ENCODE peak calls at places on chromosomes 4 and X, in ten cellular contexts. J, K, D, T, C, H, F, R, P and Y are unnamed samples.

GRCh38 chr4:21792736-21793135 is 155.8 kb downstream of the KCNIP4 start:
- DNase-seq in K (no peak), T (no peak), P (no peak), R (no peak), D (no peak), F (no peak), H (no peak), C (no peak), J (peak), Y (no peak)

GRCh38 chrX:110172215-110172614 is 145.7 kb downstream of the AMMECR1 start:
- DNase-seq in K (no peak), H (no peak), D (no peak), J (no peak), C (no peak), P (no peak), F (no peak), R (no peak), T (no peak), Y (no peak)

GRCh38 chrX:276588-277171 is 4.5 kb upstream of the PLCXD1 start:
- DNase-seq in T (peak), D (peak), J (peak), R (no peak), P (peak), H (peak), F (no peak), C (no peak), K (peak), Y (peak)

GRCh38 chr4:142265946-142266345 is 580.2 kb downstream of the INPP4B start:
- DNase-seq in C (no peak), J (no peak), R (no peak), T (no peak), K (no peak), D (no peak), F (no peak), H (no peak), P (no peak), Y (no peak)

GRCh38 chrX:49995021-49995731 is 72.8 kb downstream of the CLCN5 start:
- DNase-seq in J (peak), T (peak), C (no peak), K (no peak), D (no peak), R (peak), H (no peak), F (no peak), P (no peak), Y (no peak)

GRCh38 chrX:101383679-101384078 is 2.3 kb downstream of the BTK start:
- DNase-seq in P (no peak), C (no peak), D (no peak), K (no peak), R (no peak), H (no peak), J (no peak), F (no peak), T (no peak), Y (no peak)

GRCh38 chr4:3607690-3608514 is 75.7 kb upstream of the LRPAP1 start:
- DNase-seq in H (no peak), F (no peak), C (peak), D (no peak), T (no peak), R (no peak), P (no peak), K (no peak), J (no peak), Y (no peak)

GRCh38 chr4:146186556-146186955 is 11.0 kb downstream of the LSM6 start:
- DNase-seq in F (no peak), K (no peak), T (no peak), D (no peak), C (no peak), R (peak), J (peak), P (no peak), H (no peak), Y (no peak)

GRCh38 chr4:110371016-110371795 is 104.7 kb upstream of the ENPEP start:
- DNase-seq in D (no peak), C (no peak), R (peak), K (no peak), P (no peak), T (no peak), F (no peak), J (peak), H (no peak), Y (no peak)

GRCh38 chr4:8539661-8540060 is 40.5 kb upstream of the GPR78 start:
- DNase-seq in H (no peak), R (no peak), J (no peak), D (no peak), F (no peak), K (peak), P (no peak), T (no peak), C (no peak), Y (no peak)

GRCh38 chr4:89273741-89274141 is 33.9 kb downstream of the GPRIN3 start:
- DNase-seq in P (no peak), H (no peak), K (no peak), D (no peak), J (no peak), F (no peak), T (no peak), R (no peak), C (no peak), Y (no peak)

GRCh38 chrX:153336988-153337387 is 3.0 kb downstream of the ZNF275 start:
- DNase-seq in T (no peak), R (no peak), J (no peak), K (no peak), F (no peak), C (no peak), H (no peak), D (no peak), P (no peak), Y (peak)

GRCh38 chr4:21013501-21013900 is 313.2 kb downstream of the PACRGL start:
- DNase-seq in T (no peak), R (no peak), H (no peak), P (no peak), C (no peak), F (no peak), D (no peak), J (no peak), K (no peak), Y (no peak)

GRCh38 chrX:79065696-79066095 is 78.8 kb upstream of the GPR174 start:
- DNase-seq in R (no peak), T (no peak), H (no peak), F (no peak), C (no peak), J (no peak), K (no peak), D (no peak), P (no peak), Y (no peak)

GRCh38 chrX:5726246-5726645 is 502.4 kb downstream of the NLGN4X start:
- DNase-seq in F (no peak), J (peak), C (no peak), K (no peak), D (no peak), T (no peak), R (peak), P (no peak), H (no peak), Y (peak)

GRCh38 chrX:49001521-49002090 is 458 bp downstream of the GRIPAP1 start:
- DNase-seq in K (peak), P (no peak), C (no peak), R (peak), F (peak), H (no peak), T (peak), D (no peak), J (peak), Y (no peak)

GRCh38 chr4:107835409-107835808 is 10.7 kb downstream of the SGMS2 start:
- DNase-seq in D (no peak), T (no peak), P (no peak), C (no peak), K (no peak), F (no peak), J (peak), R (no peak), H (no peak), Y (no peak)

GRCh38 chr4:147833254-147833653 is 101.4 kb downstream of the ARHGAP10 start:
- DNase-seq in H (no peak), R (no peak), C (no peak), D (no peak), F (no peak), K (no peak), T (no peak), J (peak), P (no peak), Y (no peak)

GRCh38 chrX:4925911-4926310 is 1212.5 kb upstream of the PRKX start:
- DNase-seq in D (no peak), K (no peak), R (no peak), J (peak), T (no peak), H (no peak), P (no peak), C (no peak), F (no peak), Y (no peak)

GRCh38 chrX:48470833-48471118 is 716 bp upstream of the SLC38A5 start:
- DNase-seq in P (no peak), T (no peak), F (no peak), H (no peak), K (no peak), R (no peak), C (no peak), J (no peak), D (no peak), Y (no peak)

GRCh38 chrX:107485019-107485418 is 35.6 kb downstream of the FRMPD3 start:
- DNase-seq in H (no peak), R (peak), T (peak), C (no peak), F (no peak), K (no peak), J (peak), D (no peak), P (no peak), Y (peak)

GRCh38 chrX:135688137-135688536 is 25.3 kb upstream of the CT45A1 start:
- DNase-seq in J (no peak), R (peak), F (no peak), C (no peak), T (no peak), K (no peak), D (no peak), P (no peak), H (no peak), Y (no peak)

GRCh38 chr4:137707626-137708025 is 175.3 kb upstream of the PCDH18 start:
- DNase-seq in F (no peak), H (no peak), P (no peak), T (peak), J (peak), D (no peak), R (no peak), K (no peak), C (no peak), Y (no peak)

GRCh38 chr4:76596713-76597112 is 161.7 kb downstream of the SHROOM3 start:
- DNase-seq in K (no peak), P (no peak), J (no peak), C (no peak), F (no peak), R (no peak), D (no peak), H (no peak), T (no peak), Y (no peak)

GRCh38 chr4:120858776-120859175 is 63.8 kb downstream of the PRDM5 start:
- DNase-seq in J (no peak), T (no peak), C (no peak), R (no peak), F (no peak), D (no peak), H (no peak), K (no peak), P (no peak), Y (no peak)

GRCh38 chr4:54322817-54323417 is 93.8 kb downstream of the PDGFRA start:
- DNase-seq in H (peak), F (peak), T (peak), P (no peak), K (peak), R (peak), D (peak), C (no peak), J (peak), Y (no peak)

GRCh38 chr4:2417196-2417764 is 1.2 kb downstream of the ZFYVE28 start:
- DNase-seq in C (no peak), H (no peak), R (no peak), F (no peak), T (no peak), J (no peak), P (no peak), K (peak), D (no peak), Y (no peak)

GRCh38 chrX:13373807-13374187 is 53.9 kb upstream of the ATXN3L start:
- DNase-seq in R (no peak), H (no peak), J (peak), C (no peak), P (no peak), K (no peak), T (peak), D (no peak), F (no peak), Y (peak)

GRCh38 chrX:40130207-40130606 is 32.4 kb upstream of the BCOR start:
- DNase-seq in H (no peak), R (no peak), F (no peak), K (no peak), D (no peak), T (peak), C (no peak), P (no peak), J (peak), Y (no peak)

GRCh38 chr4:107801766-107802211 is 22.9 kb upstream of the SGMS2 start:
- DNase-seq in K (no peak), D (no peak), T (no peak), R (peak), F (peak), C (no peak), H (no peak), J (peak), P (no peak), Y (no peak)

GRCh38 chr4:74111990-74112389 is 13.0 kb upstream of the CXCL2 start:
- DNase-seq in R (no peak), C (no peak), P (no peak), F (peak), D (peak), J (peak), T (peak), H (no peak), K (peak), Y (peak)

GRCh38 chr4:145531791-145532190 is 50.1 kb downstream of the SMAD1 start:
- DNase-seq in R (no peak), K (no peak), C (no peak), D (no peak), J (peak), T (no peak), P (no peak), H (no peak), F (no peak), Y (no peak)

GRCh38 chrX:11768039-11768438 is 10.0 kb downstream of the MSL3 start:
- DNase-seq in T (no peak), P (no peak), D (no peak), K (no peak), H (no peak), J (no peak), F (no peak), C (no peak), R (no peak), Y (no peak)

GRCh38 chr4:99886146-99886545 is 8.1 kb downstream of the LAMTOR3 start:
- DNase-seq in J (peak), K (no peak), P (no peak), T (peak), H (no peak), F (no peak), R (no peak), C (no peak), D (no peak), Y (no peak)

GRCh38 chr4:102562995-102563394 is 61.8 kb downstream of the NFKB1 start:
- DNase-seq in C (no peak), D (no peak), F (no peak), T (no peak), P (no peak), J (peak), K (no peak), R (no peak), H (no peak), Y (no peak)

GRCh38 chrX:94775640-94776039 is 1101.6 kb downstream of the FAM133A start:
- DNase-seq in T (no peak), J (no peak), C (no peak), P (no peak), K (no peak), D (no peak), H (no peak), F (no peak), R (no peak), Y (no peak)

GRCh38 chr4:110292994-110293744 is 94.8 kb upstream of the ELOVL6 start:
- DNase-seq in D (no peak), J (no peak), T (no peak), H (no peak), K (no peak), C (no peak), F (no peak), P (no peak), R (no peak), Y (no peak)

GRCh38 chrX:80335062-80335830 is 85.0 kb upstream of the TENT5D start:
- DNase-seq in F (peak), R (peak), J (no peak), C (no peak), P (peak), K (peak), D (peak), H (peak), T (peak), Y (peak)

GRCh38 chr4:52244103-52244772 is 193.1 kb downstream of the SPATA18 start:
- DNase-seq in T (no peak), D (no peak), F (no peak), P (no peak), H (no peak), K (no peak), R (no peak), J (no peak), C (no peak), Y (no peak)
- H3K4me3 ChIP-seq in T (no peak), D (no peak), F (no peak), P (no peak), H (no peak), K (no peak), R (no peak), J (no peak), C (no peak), Y (no peak)

DNA sequence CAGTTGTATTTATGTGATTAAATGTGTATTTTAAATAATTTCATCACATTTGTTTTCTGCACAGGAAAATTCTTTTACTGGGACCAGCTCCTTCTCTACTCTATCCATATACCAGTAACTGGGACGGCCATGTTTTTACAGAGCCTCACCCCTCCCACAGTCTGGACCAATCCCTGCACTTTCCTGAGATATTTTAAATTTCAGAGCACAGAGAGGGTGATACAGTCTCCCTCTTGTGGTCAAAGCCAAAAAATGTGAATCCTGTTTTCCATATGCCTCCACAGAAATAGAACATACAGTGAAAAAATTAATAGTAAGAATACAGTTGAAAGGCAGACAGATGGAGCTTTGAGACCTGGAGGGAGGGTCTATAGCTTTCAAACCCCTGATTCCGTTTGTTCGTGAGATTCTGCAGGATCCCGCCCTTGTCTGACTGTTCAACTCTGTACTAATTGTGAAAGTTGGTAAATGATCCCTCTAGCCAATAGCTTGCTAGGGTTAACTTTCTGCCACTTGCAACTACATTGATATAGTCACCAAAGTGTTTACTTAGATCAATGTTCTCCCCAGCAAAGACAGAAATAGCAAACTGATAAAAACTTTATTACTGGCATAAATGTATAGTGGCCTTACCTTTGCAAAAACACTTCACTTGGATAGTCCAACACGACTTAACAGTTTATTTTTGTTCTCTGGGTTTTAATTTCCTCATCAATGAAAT is 172.2 kb downstream of the PPARGC1A start:
- DNase-seq in R (peak), D (no peak), J (peak), H (no peak), T (peak), F (no peak), P (no peak), K (no peak), C (no peak), Y (no peak)
- TF ChIP-seq CTCF in R (peak), D (peak), J (peak), H (peak), T (peak), F (no peak), P (peak), K (peak), C (no peak), Y (no peak)

GRCh38 chr4:87108142-87108546 is 112.3 kb downstream of the KLHL8 start:
- DNase-seq in T (peak), H (no peak), F (no peak), J (peak), D (peak), C (no peak), K (no peak), P (peak), R (peak), Y (no peak)
- H3K4me3 ChIP-seq in T (no peak), H (no peak), F (no peak), J (peak), D (no peak), C (no peak), K (no peak), P (no peak), R (no peak), Y (no peak)

GRCh38 chr4:187176261-187176910 is 452.7 kb upstream of the FAT1 start:
- DNase-seq in T (no peak), J (no peak), R (no peak), D (no peak), K (no peak), F (no peak), P (no peak), C (no peak), H (no peak), Y (no peak)
- TF ChIP-seq CTCF in T (no peak), J (no peak), R (no peak), D (no peak), K (no peak), F (no peak), P (no peak), C (no peak), H (no peak), Y (no peak)

DNA sequence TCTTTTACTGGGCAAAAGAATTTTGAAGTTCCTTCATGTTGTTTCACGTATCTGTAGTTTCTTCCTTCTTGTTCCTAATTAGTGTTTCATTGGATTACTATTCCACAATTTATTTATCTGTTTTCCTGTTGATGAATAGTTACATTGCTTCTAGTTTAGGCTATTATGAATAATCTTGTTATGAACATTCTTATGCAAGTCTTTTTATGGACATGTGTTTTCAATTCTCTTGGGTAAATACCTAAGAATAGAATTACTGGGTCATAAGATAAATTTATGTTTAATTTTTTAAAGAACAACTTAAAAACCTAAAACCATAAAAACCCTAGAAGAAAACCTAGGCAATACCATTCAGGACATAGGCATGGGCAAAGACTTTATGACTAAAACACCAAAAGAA is 70.9 kb upstream of the RXFP1 start:
- DNase-seq in D (no peak), P (no peak), K (no peak), C (no peak), T (no peak), H (no peak), F (no peak), R (no peak), J (no peak), Y (no peak)
- H3K4me3 ChIP-seq in D (no peak), P (no peak), K (no peak), C (no peak), T (no peak), H (no peak), F (no peak), R (no peak), J (no peak), Y (no peak)